ENCODE peak calls at places on chromosome 1, in seven cellular contexts. One of them, this sample, is unnamed.

GRCh38 chr1:10943991-10944730 is 68.3 kb upstream of the TARDBP start:
- DNase-seq in GM12878: no peak
- DNase-seq in NCI-H1092 treated with DMSO at 0.1 percent for 48 hours: peak; percentile 99
- DNase-seq in Kasumi-1: peak; percentile 31
- DNase-seq in NCI-H187: peak; percentile 64
- DNase-seq in iPS-NIHi11: no peak
- DNase-seq in left ventricle myocardium inferior: no peak
- DNase-seq in this sample: no peak

GRCh38 chr1:121483961-121484424 is 299.2 kb downstream of the SRGAP2C start:
- DNase-seq in NCI-H1092 treated with DMSO at 0.1 percent for 48 hours: no peak
- DNase-seq in left ventricle myocardium inferior: no peak
- DNase-seq in Kasumi-1: no peak
- DNase-seq in NCI-H187: no peak
- DNase-seq in iPS-NIHi11: no peak
- DNase-seq in GM12878: no peak
- DNase-seq in this sample: no peak

GRCh38 chr1:32881871-32882850 is 4.1 kb upstream of the HPCA start:
- DNase-seq in iPS-NIHi11: no peak
- DNase-seq in left ventricle myocardium inferior: peak; percentile 69
- DNase-seq in NCI-H1092 treated with DMSO at 0.1 percent for 48 hours: peak; percentile 90
- DNase-seq in NCI-H187: no peak
- DNase-seq in GM12878: no peak
- DNase-seq in Kasumi-1: no peak
- DNase-seq in this sample: no peak

GRCh38 chr1:155218854-155219591 is 10.5 kb downstream of the MTX1 start:
- DNase-seq in iPS-NIHi11: peak; percentile 75
- DNase-seq in NCI-H187: peak; percentile 84
- DNase-seq in NCI-H1092 treated with DMSO at 0.1 percent for 48 hours: peak; percentile 6
- DNase-seq in GM12878: no peak
- DNase-seq in Kasumi-1: peak; percentile 37
- DNase-seq in left ventricle myocardium inferior: no peak
- DNase-seq in this sample: no peak

GRCh38 chr1:153538315-153538821 is 2.4 kb downstream of the S100A5 start:
- DNase-seq in NCI-H187: no peak
- DNase-seq in GM12878: no peak
- DNase-seq in NCI-H1092 treated with DMSO at 0.1 percent for 48 hours: no peak
- DNase-seq in iPS-NIHi11: peak; percentile 76
- DNase-seq in Kasumi-1: no peak
- DNase-seq in left ventricle myocardium inferior: no peak
- DNase-seq in this sample: no peak

GRCh38 chr1:204442376-204443259 is 31.0 kb upstream of the PPP1R15B start:
- DNase-seq in NCI-H187: no peak
- DNase-seq in left ventricle myocardium inferior: no peak
- DNase-seq in Kasumi-1: no peak
- DNase-seq in iPS-NIHi11: no peak
- DNase-seq in GM12878: no peak
- DNase-seq in NCI-H1092 treated with DMSO at 0.1 percent for 48 hours: no peak
- DNase-seq in this sample: no peak

GRCh38 chr1:79128726-79129125 is 122.2 kb upstream of the ADGRL4 start:
- DNase-seq in GM12878: no peak
- DNase-seq in left ventricle myocardium inferior: no peak
- DNase-seq in NCI-H187: no peak
- DNase-seq in Kasumi-1: no peak
- DNase-seq in NCI-H1092 treated with DMSO at 0.1 percent for 48 hours: no peak
- DNase-seq in iPS-NIHi11: no peak
- DNase-seq in this sample: no peak

GRCh38 chr1:77639056-77639455 is 43.4 kb downstream of the ZZZ3 start:
- DNase-seq in iPS-NIHi11: no peak
- DNase-seq in NCI-H187: no peak
- DNase-seq in Kasumi-1: no peak
- DNase-seq in NCI-H1092 treated with DMSO at 0.1 percent for 48 hours: no peak
- DNase-seq in left ventricle myocardium inferior: no peak
- DNase-seq in GM12878: no peak
- DNase-seq in this sample: no peak

GRCh38 chr1:234067584-234067983 is 163.1 kb downstream of the SLC35F3 start:
- DNase-seq in NCI-H187: no peak
- DNase-seq in Kasumi-1: no peak
- DNase-seq in NCI-H1092 treated with DMSO at 0.1 percent for 48 hours: no peak
- DNase-seq in GM12878: no peak
- DNase-seq in left ventricle myocardium inferior: no peak
- DNase-seq in iPS-NIHi11: no peak
- DNase-seq in this sample: no peak

GRCh38 chr1:32770741-32771548 is 46.2 kb downstream of the YARS1 start:
- DNase-seq in iPS-NIHi11: no peak
- DNase-seq in NCI-H187: no peak
- DNase-seq in Kasumi-1: no peak
- DNase-seq in GM12878: no peak
- DNase-seq in left ventricle myocardium inferior: no peak
- DNase-seq in NCI-H1092 treated with DMSO at 0.1 percent for 48 hours: no peak
- DNase-seq in this sample: no peak

GRCh38 chr1:32963746-32964460 is 706 bp downstream of the RNF19B start:
- DNase-seq in Kasumi-1: peak; percentile 50
- DNase-seq in left ventricle myocardium inferior: peak; percentile 51
- DNase-seq in GM12878: no peak
- DNase-seq in iPS-NIHi11: peak; percentile 80
- DNase-seq in NCI-H187: no peak
- DNase-seq in NCI-H1092 treated with DMSO at 0.1 percent for 48 hours: peak; percentile 57
- DNase-seq in this sample: peak; percentile 42

GRCh38 chr1:25695066-25695990 is 78.7 kb downstream of the MAN1C1 start:
- DNase-seq in GM12878: no peak
- DNase-seq in NCI-H187: no peak
- DNase-seq in Kasumi-1: no peak
- DNase-seq in iPS-NIHi11: peak; percentile 44
- DNase-seq in NCI-H1092 treated with DMSO at 0.1 percent for 48 hours: no peak
- DNase-seq in left ventricle myocardium inferior: peak; percentile 80
- DNase-seq in this sample: no peak

GRCh38 chr1:30629501-30629900 is 93.9 kb downstream of the MATN1 start:
- DNase-seq in NCI-H1092 treated with DMSO at 0.1 percent for 48 hours: no peak
- DNase-seq in iPS-NIHi11: no peak
- DNase-seq in Kasumi-1: no peak
- DNase-seq in NCI-H187: no peak
- DNase-seq in left ventricle myocardium inferior: no peak
- DNase-seq in GM12878: no peak
- DNase-seq in this sample: no peak

This sample was measured in T-helper 22 cell.